ENCODE peak calls at places on chromosome 17, in six cellular contexts. One of them, this sample, is unnamed.

GRCh38 chr17:55750750-55751641 is at the start of gene PCTP:
- DNase-seq in GM23248: peak; percentile 98
- DNase-seq in fibroblast of the conjunctiva: peak; percentile 86
- DNase-seq in stomach: peak; percentile 92
- DNase-seq in effector memory CD4-positive, alpha-beta T cell: peak; percentile 67
- DNase-seq in cardiac muscle cell: peak; percentile 97
- DNase-seq in this sample: peak; percentile 60

GRCh38 chr17:44489581-44489980 is 13.6 kb downstream of the GPATCH8 start:
- DNase-seq in GM23248: no peak
- DNase-seq in fibroblast of the conjunctiva: no peak
- DNase-seq in stomach: no peak
- DNase-seq in effector memory CD4-positive, alpha-beta T cell: no peak
- DNase-seq in cardiac muscle cell: no peak
- DNase-seq in this sample: no peak

GRCh38 chr17:41863074-41863843 is 2.0 kb downstream of the KLHL11 start:
- DNase-seq in GM23248: no peak
- DNase-seq in fibroblast of the conjunctiva: no peak
- DNase-seq in stomach: no peak
- DNase-seq in effector memory CD4-positive, alpha-beta T cell: no peak
- DNase-seq in cardiac muscle cell: no peak
- DNase-seq in this sample: no peak

GRCh38 chr17:49090885-49091594 is 41.5 kb upstream of the B4GALNT2 start:
- DNase-seq in GM23248: no peak
- DNase-seq in fibroblast of the conjunctiva: no peak
- DNase-seq in stomach: no peak
- DNase-seq in effector memory CD4-positive, alpha-beta T cell: no peak
- DNase-seq in cardiac muscle cell: no peak
- DNase-seq in this sample: no peak

GRCh38 chr17:50559674-50560184 is 786 bp upstream of the CACNA1G start:
- DNase-seq in GM23248: peak; percentile 83
- DNase-seq in fibroblast of the conjunctiva: no peak
- DNase-seq in stomach: peak; percentile 53
- DNase-seq in effector memory CD4-positive, alpha-beta T cell: peak; percentile 33
- DNase-seq in cardiac muscle cell: peak; percentile 69
- DNase-seq in this sample: no peak

GRCh38 chr17:4777969-4778760 is 6.5 kb downstream of the TM4SF5 start:
- DNase-seq in GM23248: peak; percentile 10
- DNase-seq in fibroblast of the conjunctiva: no peak
- DNase-seq in stomach: no peak
- DNase-seq in effector memory CD4-positive, alpha-beta T cell: no peak
- DNase-seq in cardiac muscle cell: peak; percentile 27
- DNase-seq in this sample: no peak

GRCh38 chr17:14301761-14302401 is 1.0 kb downstream of the HS3ST3B1 start:
- DNase-seq in GM23248: peak; percentile 74
- DNase-seq in fibroblast of the conjunctiva: no peak
- DNase-seq in stomach: peak; percentile 48
- DNase-seq in effector memory CD4-positive, alpha-beta T cell: peak; percentile 33
- DNase-seq in cardiac muscle cell: peak; percentile 64
- DNase-seq in this sample: no peak

GRCh38 chr17:37711113-37711512 is 33.7 kb downstream of the HNF1B start:
- DNase-seq in GM23248: no peak
- DNase-seq in fibroblast of the conjunctiva: no peak
- DNase-seq in stomach: no peak
- DNase-seq in effector memory CD4-positive, alpha-beta T cell: no peak
- DNase-seq in cardiac muscle cell: no peak
- DNase-seq in this sample: no peak

GRCh38 chr17:63950940-63951907 is 19.1 kb upstream of the CD79B start:
- DNase-seq in GM23248: no peak
- DNase-seq in fibroblast of the conjunctiva: no peak
- DNase-seq in stomach: peak; percentile 71
- DNase-seq in effector memory CD4-positive, alpha-beta T cell: no peak
- DNase-seq in cardiac muscle cell: no peak
- DNase-seq in this sample: no peak

GRCh38 chr17:77451894-77452852 is 311.4 kb downstream of the SEC14L1 start:
- DNase-seq in GM23248: peak; percentile 89
- DNase-seq in fibroblast of the conjunctiva: no peak
- DNase-seq in stomach: peak; percentile 69
- DNase-seq in effector memory CD4-positive, alpha-beta T cell: no peak
- DNase-seq in cardiac muscle cell: peak; percentile 84
- DNase-seq in this sample: peak; percentile 75

GRCh38 chr17:205176-205538 is 23.7 kb upstream of the DOC2B start:
- DNase-seq in GM23248: no peak
- DNase-seq in fibroblast of the conjunctiva: no peak
- DNase-seq in stomach: no peak
- DNase-seq in effector memory CD4-positive, alpha-beta T cell: no peak
- DNase-seq in cardiac muscle cell: no peak
- DNase-seq in this sample: no peak

GRCh38 chr17:46212634-46213435 is 19.6 kb upstream of the KANSL1 start:
- DNase-seq in GM23248: peak; percentile 93
- DNase-seq in fibroblast of the conjunctiva: peak; percentile 82
- DNase-seq in stomach: peak; percentile 73
- DNase-seq in effector memory CD4-positive, alpha-beta T cell: peak; percentile 58
- DNase-seq in cardiac muscle cell: peak; percentile 93
- DNase-seq in this sample: peak; percentile 41

GRCh38 chr17:61414141-61414935 is 14.7 kb downstream of the TBX2 start:
- DNase-seq in GM23248: no peak
- DNase-seq in fibroblast of the conjunctiva: no peak
- DNase-seq in stomach: peak; percentile 25
- DNase-seq in effector memory CD4-positive, alpha-beta T cell: no peak
- DNase-seq in cardiac muscle cell: peak; percentile 48
- DNase-seq in this sample: no peak

GRCh38 chr17:8320990-8321389 is 10.9 kb downstream of the ARHGEF15 start:
- DNase-seq in GM23248: no peak
- DNase-seq in fibroblast of the conjunctiva: no peak
- DNase-seq in stomach: no peak
- DNase-seq in effector memory CD4-positive, alpha-beta T cell: no peak
- DNase-seq in cardiac muscle cell: no peak
- DNase-seq in this sample: no peak

GRCh38 chr17:34756670-34757021 is 177.3 kb downstream of the TMEM132E start:
- DNase-seq in GM23248: peak; percentile 55
- DNase-seq in fibroblast of the conjunctiva: no peak
- DNase-seq in stomach: no peak
- DNase-seq in effector memory CD4-positive, alpha-beta T cell: no peak
- DNase-seq in cardiac muscle cell: peak; percentile 1
- DNase-seq in this sample: no peak

GRCh38 chr17:55160501-55160900 is 104.3 kb upstream of the HLF start:
- DNase-seq in GM23248: no peak
- DNase-seq in fibroblast of the conjunctiva: no peak
- DNase-seq in stomach: no peak
- DNase-seq in effector memory CD4-positive, alpha-beta T cell: no peak
- DNase-seq in cardiac muscle cell: no peak
- DNase-seq in this sample: no peak

GRCh38 chr17:17876959-17877547 is 40.3 kb upstream of the SREBF1 start:
- DNase-seq in GM23248: peak; percentile 61
- DNase-seq in fibroblast of the conjunctiva: no peak
- DNase-seq in stomach: peak; percentile 63
- DNase-seq in effector memory CD4-positive, alpha-beta T cell: no peak
- DNase-seq in cardiac muscle cell: peak; percentile 71
- DNase-seq in this sample: no peak

GRCh38 chr17:2949469-2950044 is 113.8 kb downstream of the OR1D5 start:
- DNase-seq in GM23248: peak; percentile 94
- DNase-seq in fibroblast of the conjunctiva: peak; percentile 39
- DNase-seq in stomach: peak; percentile 82
- DNase-seq in effector memory CD4-positive, alpha-beta T cell: no peak
- DNase-seq in cardiac muscle cell: peak; percentile 59
- DNase-seq in this sample: no peak

GRCh38 chr17:58741121-58741625 is 14.5 kb upstream of the PPM1E start:
- DNase-seq in GM23248: peak; percentile 46
- DNase-seq in fibroblast of the conjunctiva: peak; percentile 28
- DNase-seq in stomach: no peak
- DNase-seq in effector memory CD4-positive, alpha-beta T cell: no peak
- DNase-seq in cardiac muscle cell: peak; percentile 37
- DNase-seq in this sample: no peak

GRCh38 chr17:73782641-73783381 is 138.6 kb upstream of the SDK2 start:
- DNase-seq in GM23248: no peak
- DNase-seq in fibroblast of the conjunctiva: no peak
- DNase-seq in stomach: no peak
- DNase-seq in effector memory CD4-positive, alpha-beta T cell: no peak
- DNase-seq in cardiac muscle cell: no peak
- DNase-seq in this sample: no peak

GRCh38 chr17:40901981-40902862 is 17.2 kb upstream of the KRT20 start:
- DNase-seq in GM23248: peak; percentile 61
- DNase-seq in fibroblast of the conjunctiva: no peak
- DNase-seq in stomach: no peak
- DNase-seq in effector memory CD4-positive, alpha-beta T cell: no peak
- DNase-seq in cardiac muscle cell: no peak
- DNase-seq in this sample: no peak

GRCh38 chr17:4198995-4199394 is 56.0 kb downstream of the CYB5D2 start:
- DNase-seq in GM23248: no peak
- DNase-seq in fibroblast of the conjunctiva: no peak
- DNase-seq in stomach: no peak
- DNase-seq in effector memory CD4-positive, alpha-beta T cell: no peak
- DNase-seq in cardiac muscle cell: no peak
- DNase-seq in this sample: no peak

GRCh38 chr17:30290696-30291570 is 811 bp downstream of the BLMH start:
- DNase-seq in GM23248: peak; percentile 65
- DNase-seq in fibroblast of the conjunctiva: no peak
- DNase-seq in stomach: peak; percentile 50
- DNase-seq in effector memory CD4-positive, alpha-beta T cell: no peak
- DNase-seq in cardiac muscle cell: peak; percentile 45
- DNase-seq in this sample: no peak

GRCh38 chr17:67316776-67317175 is 49.6 kb downstream of the PSMD12 start:
- DNase-seq in GM23248: no peak
- DNase-seq in fibroblast of the conjunctiva: no peak
- DNase-seq in stomach: no peak
- DNase-seq in effector memory CD4-positive, alpha-beta T cell: no peak
- DNase-seq in cardiac muscle cell: no peak
- DNase-seq in this sample: no peak

GRCh38 chr17:81884520-81884919 is 6.9 kb downstream of the ALYREF start:
- DNase-seq in GM23248: no peak
- DNase-seq in fibroblast of the conjunctiva: no peak
- DNase-seq in stomach: no peak
- DNase-seq in effector memory CD4-positive, alpha-beta T cell: no peak
- DNase-seq in cardiac muscle cell: peak; percentile 42
- DNase-seq in this sample: no peak

GRCh38 chr17:80981062-80981902 is 10.4 kb upstream of the CHMP6 start:
- DNase-seq in GM23248: no peak
- DNase-seq in fibroblast of the conjunctiva: no peak
- DNase-seq in stomach: no peak
- DNase-seq in effector memory CD4-positive, alpha-beta T cell: peak; percentile 20
- DNase-seq in cardiac muscle cell: no peak
- DNase-seq in this sample: no peak

GRCh38 chr17:79132271-79133064 is 57.8 kb downstream of the ENGASE start:
- DNase-seq in GM23248: no peak
- DNase-seq in fibroblast of the conjunctiva: no peak
- DNase-seq in stomach: no peak
- DNase-seq in effector memory CD4-positive, alpha-beta T cell: no peak
- DNase-seq in cardiac muscle cell: no peak
- DNase-seq in this sample: no peak

GRCh38 chr17:7438050-7438614 is 1.2 kb upstream of the FGF11 start:
- DNase-seq in GM23248: peak; percentile 40
- DNase-seq in fibroblast of the conjunctiva: no peak
- DNase-seq in stomach: peak; percentile 53
- DNase-seq in effector memory CD4-positive, alpha-beta T cell: peak; percentile 29
- DNase-seq in cardiac muscle cell: peak; percentile 17
- DNase-seq in this sample: peak; percentile 27

GRCh38 chr17:79979841-79980215 is 55.8 kb downstream of the TBC1D16 start:
- DNase-seq in GM23248: no peak
- DNase-seq in fibroblast of the conjunctiva: no peak
- DNase-seq in stomach: no peak
- DNase-seq in effector memory CD4-positive, alpha-beta T cell: no peak
- DNase-seq in cardiac muscle cell: no peak
- DNase-seq in this sample: no peak

GRCh38 chr17:7745748-7746470 is 28.4 kb downstream of the DNAH2 start:
- DNase-seq in GM23248: peak; percentile 92
- DNase-seq in fibroblast of the conjunctiva: peak; percentile 78
- DNase-seq in stomach: no peak
- DNase-seq in effector memory CD4-positive, alpha-beta T cell: no peak
- DNase-seq in cardiac muscle cell: peak; percentile 97
- DNase-seq in this sample: no peak

GRCh38 chr17:67223924-67224323 is 21.1 kb downstream of the HELZ start:
- DNase-seq in GM23248: no peak
- DNase-seq in fibroblast of the conjunctiva: no peak
- DNase-seq in stomach: no peak
- DNase-seq in effector memory CD4-positive, alpha-beta T cell: no peak
- DNase-seq in cardiac muscle cell: no peak
- DNase-seq in this sample: no peak